ENCODE peak calls at places on chromosomes 4 and X, in nine cellular contexts. I is CD4-positive, alpha-beta T cell; K is AG08396; Z is naive thymus-derived CD8-positive, alpha-beta T cell; M is GF-D8; O is sciatic nerve; S is stimulated activated CD8-positive, alpha-beta memory T cell treated with anti-CD3 and anti-CD28 coated beads, Interleukin-2, amount 100 ng/mL, for 1 hour; D is HTR-8/SVneo; T is NCI-H2171 treated with DMSO at 0.1 percent for 48 hours. Q is an unnamed sample.

GRCh38 chrX:130295519-130296314 is 27.0 kb upstream of the ZNF280C start:
- DNase-seq in O (no peak), K (no peak), M (no peak), Z (no peak), I (no peak), T (no peak), S (no peak), D (no peak), Q (no peak)

GRCh38 chrX:133881893-133882292 is 103.5 kb downstream of the GPC3 start:
- DNase-seq in D (no peak), Z (no peak), O (no peak), K (no peak), T (no peak), I (no peak), M (no peak), S (no peak), Q (no peak)

GRCh38 chrX:117743469-117744251 is 372.9 kb downstream of the KLHL13 start:
- DNase-seq in M (no peak), K (peak), T (no peak), D (no peak), O (no peak), Z (no peak), I (no peak), S (no peak), Q (no peak)

GRCh38 chr4:168863719-168864632 is 146.1 kb downstream of the CBR4 start:
- DNase-seq in T (no peak), Z (no peak), S (no peak), K (no peak), M (no peak), I (no peak), O (no peak), D (no peak), Q (no peak)

GRCh38 chr4:38803833-38804653 is 548 bp downstream of the TLR1 start:
- DNase-seq in T (no peak), S (no peak), M (no peak), Z (no peak), I (no peak), D (no peak), O (no peak), K (no peak), Q (no peak)

GRCh38 chr4:120977435-120977997 is 55.0 kb upstream of the PRDM5 start:
- DNase-seq in M (no peak), D (peak), K (peak), Z (peak), O (no peak), I (no peak), S (no peak), T (no peak), Q (peak)

GRCh38 chr4:1958276-1959103 is 50.3 kb downstream of the NELFA start:
- DNase-seq in I (no peak), O (no peak), M (no peak), T (no peak), Z (no peak), K (no peak), D (no peak), S (no peak), Q (no peak)

GRCh38 chr4:109294468-109295020 is 7.9 kb downstream of the COL25A1 start:
- DNase-seq in T (no peak), Z (no peak), I (no peak), K (no peak), O (no peak), S (no peak), M (no peak), D (no peak), Q (no peak)

GRCh38 chrX:110310000-110310790 is 7.7 kb downstream of the AMMECR1 start:
- DNase-seq in K (no peak), T (peak), M (no peak), I (no peak), D (no peak), S (no peak), O (no peak), Z (no peak), Q (no peak)

GRCh38 chr4:73853246-73853704 is at the start of gene PF4V1:
- DNase-seq in O (no peak), S (no peak), I (no peak), D (no peak), T (no peak), Z (no peak), M (no peak), K (no peak), Q (no peak)

GRCh38 chrX:131626681-131627296 is 82.9 kb downstream of the OR13H1 start:
- DNase-seq in D (no peak), S (no peak), K (no peak), O (no peak), I (no peak), T (peak), M (no peak), Z (no peak), Q (no peak)

GRCh38 chr4:159129822-159130550 is 27.1 kb downstream of the RAPGEF2 start:
- DNase-seq in D (no peak), O (no peak), Z (no peak), I (no peak), S (no peak), T (no peak), M (no peak), K (no peak), Q (no peak)

GRCh38 chr4:40747436-40747835 is 2.3 kb upstream of the NSUN7 start:
- DNase-seq in K (no peak), Z (no peak), O (no peak), M (no peak), T (no peak), S (no peak), I (no peak), D (no peak), Q (no peak)

GRCh38 chr4:97106161-97106560 is 1037.1 kb downstream of the STPG2 start:
- DNase-seq in K (no peak), O (no peak), D (no peak), M (no peak), I (no peak), Z (no peak), T (no peak), S (no peak), Q (no peak)

GRCh38 chrX:5425119-5425518 is 803.5 kb downstream of the NLGN4X start:
- DNase-seq in O (no peak), I (no peak), M (no peak), K (no peak), S (no peak), T (no peak), D (no peak), Z (no peak), Q (no peak)

GRCh38 chr4:174156239-174156826 is 127.1 kb downstream of the FBXO8 start:
- DNase-seq in K (peak), Z (no peak), T (peak), S (no peak), D (peak), M (no peak), O (no peak), I (no peak), Q (peak)

GRCh38 chrX:74924449-74925209 is 623 bp downstream of the NEXMIF start:
- DNase-seq in K (peak), D (no peak), T (peak), S (no peak), Z (peak), O (peak), I (no peak), M (no peak), Q (no peak)

GRCh38 chr4:151553874-151554273 is 144.9 kb downstream of the FHIP1A start:
- DNase-seq in O (no peak), K (no peak), D (no peak), T (no peak), S (no peak), I (no peak), M (no peak), Z (no peak), Q (no peak)

GRCh38 chr4:124414641-124415040 is 297.9 kb downstream of the ANKRD50 start:
- DNase-seq in I (no peak), S (no peak), D (no peak), Z (no peak), K (no peak), T (no peak), M (no peak), O (no peak), Q (no peak)

GRCh38 chrX:17294561-17294960 is 80.4 kb upstream of the NHS start:
- DNase-seq in I (no peak), Z (no peak), O (no peak), S (no peak), D (no peak), K (no peak), T (no peak), M (no peak), Q (no peak)

GRCh38 chrX:148310402-148311200 is 189.8 kb upstream of the AFF2 start:
- DNase-seq in O (no peak), S (peak), K (no peak), I (peak), T (no peak), Z (peak), D (no peak), M (peak), Q (no peak)

GRCh38 chr4:38313999-38314561 is 349.9 kb upstream of the KLF3 start:
- DNase-seq in D (peak), I (no peak), K (peak), O (no peak), M (no peak), Z (no peak), T (no peak), S (no peak), Q (peak)

GRCh38 chr4:21476753-21477152 is 471.8 kb downstream of the KCNIP4 start:
- DNase-seq in Z (no peak), O (no peak), K (no peak), M (no peak), S (no peak), T (no peak), I (no peak), D (no peak), Q (no peak)

GRCh38 chr4:141571368-141571767 is 65.0 kb upstream of the IL15 start:
- DNase-seq in S (no peak), Z (no peak), I (no peak), M (no peak), D (no peak), O (no peak), T (no peak), K (no peak), Q (no peak)

GRCh38 chr4:159376289-159376688 is 273.4 kb downstream of the RAPGEF2 start:
- DNase-seq in T (no peak), K (no peak), D (no peak), O (no peak), S (no peak), I (no peak), M (no peak), Z (no peak), Q (no peak)